ENCODE peak calls at places on chromosomes 6 and 20, in four cellular contexts. One of them, this sample, is unnamed.

GRCh38 chr6:155782320-155782730 is 326.7 kb upstream of the NOX3 start:
- DNase-seq in DMS153: peak
- DNase-seq in stimulated activated CD8-positive, alpha-beta memory T cell treated with anti-CD3 and anti-CD28 coated beads, Interleukin-15, amount 100 ng/mL, for 24 hours: no peak
- DNase-seq in EH: peak
- DNase-seq in this sample: no peak

GRCh38 chr6:151180321-151180720 is 59.4 kb upstream of the AKAP12 start:
- DNase-seq in stimulated activated CD8-positive, alpha-beta memory T cell treated with anti-CD3 and anti-CD28 coated beads, Interleukin-15, amount 100 ng/mL, for 24 hours: no peak
- DNase-seq in DMS153: no peak
- DNase-seq in EH: no peak
- DNase-seq in this sample: peak

GRCh38 chr20:61621381-61621780 is 369.3 kb downstream of the CDH4 start:
- DNase-seq in DMS153: no peak
- DNase-seq in stimulated activated CD8-positive, alpha-beta memory T cell treated with anti-CD3 and anti-CD28 coated beads, Interleukin-15, amount 100 ng/mL, for 24 hours: no peak
- DNase-seq in EH: no peak
- DNase-seq in this sample: no peak

GRCh38 chr6:38482466-38482865 is 157.3 kb downstream of the BTBD9 start:
- DNase-seq in DMS153: no peak
- DNase-seq in EH: peak
- DNase-seq in stimulated activated CD8-positive, alpha-beta memory T cell treated with anti-CD3 and anti-CD28 coated beads, Interleukin-15, amount 100 ng/mL, for 24 hours: no peak
- DNase-seq in this sample: no peak

GRCh38 chr20:25244976-25245375 is 2.9 kb upstream of the PYGB start:
- DNase-seq in stimulated activated CD8-positive, alpha-beta memory T cell treated with anti-CD3 and anti-CD28 coated beads, Interleukin-15, amount 100 ng/mL, for 24 hours: no peak
- DNase-seq in EH: no peak
- DNase-seq in DMS153: no peak
- DNase-seq in this sample: no peak

GRCh38 chr20:38199506-38200390 is 34.7 kb upstream of the TGM2 start:
- DNase-seq in DMS153: no peak
- DNase-seq in EH: peak
- DNase-seq in stimulated activated CD8-positive, alpha-beta memory T cell treated with anti-CD3 and anti-CD28 coated beads, Interleukin-15, amount 100 ng/mL, for 24 hours: no peak
- DNase-seq in this sample: no peak

GRCh38 chr20:62766071-62766450 is 30.2 kb upstream of the MRGBP start:
- DNase-seq in stimulated activated CD8-positive, alpha-beta memory T cell treated with anti-CD3 and anti-CD28 coated beads, Interleukin-15, amount 100 ng/mL, for 24 hours: no peak
- DNase-seq in EH: no peak
- DNase-seq in DMS153: no peak
- DNase-seq in this sample: no peak

GRCh38 chr6:29552512-29553051 is 7.0 kb downstream of the UBD start:
- DNase-seq in stimulated activated CD8-positive, alpha-beta memory T cell treated with anti-CD3 and anti-CD28 coated beads, Interleukin-15, amount 100 ng/mL, for 24 hours: no peak
- DNase-seq in EH: peak
- DNase-seq in DMS153: peak
- DNase-seq in this sample: peak

GRCh38 chr20:4855555-4855954 is 133.8 kb downstream of the PRND start:
- DNase-seq in stimulated activated CD8-positive, alpha-beta memory T cell treated with anti-CD3 and anti-CD28 coated beads, Interleukin-15, amount 100 ng/mL, for 24 hours: no peak
- DNase-seq in DMS153: no peak
- DNase-seq in EH: no peak
- DNase-seq in this sample: no peak

GRCh38 chr20:23349338-23350006 is 1.1 kb upstream of the NXT1 start:
- DNase-seq in stimulated activated CD8-positive, alpha-beta memory T cell treated with anti-CD3 and anti-CD28 coated beads, Interleukin-15, amount 100 ng/mL, for 24 hours: no peak
- DNase-seq in EH: no peak
- DNase-seq in DMS153: no peak
- DNase-seq in this sample: peak

GRCh38 chr6:10351678-10352220 is 63.1 kb downstream of the TFAP2A start:
- DNase-seq in stimulated activated CD8-positive, alpha-beta memory T cell treated with anti-CD3 and anti-CD28 coated beads, Interleukin-15, amount 100 ng/mL, for 24 hours: no peak
- DNase-seq in DMS153: no peak
- DNase-seq in EH: no peak
- DNase-seq in this sample: no peak

GRCh38 chr20:35017099-35017835 is 61.6 kb downstream of the MYH7B start:
- DNase-seq in EH: no peak
- DNase-seq in stimulated activated CD8-positive, alpha-beta memory T cell treated with anti-CD3 and anti-CD28 coated beads, Interleukin-15, amount 100 ng/mL, for 24 hours: no peak
- DNase-seq in DMS153: no peak
- DNase-seq in this sample: no peak

GRCh38 chr6:38997128-38997761 is 51.3 kb upstream of the GLP1R start:
- DNase-seq in stimulated activated CD8-positive, alpha-beta memory T cell treated with anti-CD3 and anti-CD28 coated beads, Interleukin-15, amount 100 ng/mL, for 24 hours: no peak
- DNase-seq in EH: peak
- DNase-seq in DMS153: peak
- DNase-seq in this sample: peak

GRCh38 chr6:31582230-31582601 is at the start of gene LTB:
- DNase-seq in stimulated activated CD8-positive, alpha-beta memory T cell treated with anti-CD3 and anti-CD28 coated beads, Interleukin-15, amount 100 ng/mL, for 24 hours: no peak
- DNase-seq in DMS153: no peak
- DNase-seq in EH: no peak
- DNase-seq in this sample: no peak

GRCh38 chr6:35354361-35355135 is 12.2 kb downstream of the PPARD start:
- DNase-seq in stimulated activated CD8-positive, alpha-beta memory T cell treated with anti-CD3 and anti-CD28 coated beads, Interleukin-15, amount 100 ng/mL, for 24 hours: no peak
- DNase-seq in DMS153: no peak
- DNase-seq in EH: peak
- DNase-seq in this sample: no peak

GRCh38 chr6:167976708-167977107 is 20.8 kb upstream of the KIF25 start:
- DNase-seq in EH: no peak
- DNase-seq in stimulated activated CD8-positive, alpha-beta memory T cell treated with anti-CD3 and anti-CD28 coated beads, Interleukin-15, amount 100 ng/mL, for 24 hours: no peak
- DNase-seq in DMS153: no peak
- DNase-seq in this sample: no peak

GRCh38 chr6:116328528-116328903 is 42.2 kb upstream of the DSE start:
- DNase-seq in stimulated activated CD8-positive, alpha-beta memory T cell treated with anti-CD3 and anti-CD28 coated beads, Interleukin-15, amount 100 ng/mL, for 24 hours: no peak
- DNase-seq in EH: peak
- DNase-seq in DMS153: no peak
- DNase-seq in this sample: no peak

GRCh38 chr6:138004423-138005287 is 102.6 kb downstream of the PERP start:
- DNase-seq in DMS153: peak
- DNase-seq in EH: peak
- DNase-seq in stimulated activated CD8-positive, alpha-beta memory T cell treated with anti-CD3 and anti-CD28 coated beads, Interleukin-15, amount 100 ng/mL, for 24 hours: no peak
- DNase-seq in this sample: no peak

GRCh38 chr6:168274046-168274952 is 45.3 kb downstream of the DACT2 start:
- DNase-seq in stimulated activated CD8-positive, alpha-beta memory T cell treated with anti-CD3 and anti-CD28 coated beads, Interleukin-15, amount 100 ng/mL, for 24 hours: no peak
- DNase-seq in EH: no peak
- DNase-seq in DMS153: no peak
- DNase-seq in this sample: no peak

GRCh38 chr6:72624557-72625160 is 2.8 kb downstream of the KCNQ5 start:
- DNase-seq in DMS153: no peak
- DNase-seq in EH: peak
- DNase-seq in stimulated activated CD8-positive, alpha-beta memory T cell treated with anti-CD3 and anti-CD28 coated beads, Interleukin-15, amount 100 ng/mL, for 24 hours: no peak
- DNase-seq in this sample: no peak

This sample was measured in MV-4-11.